ENCODE peak calls at places on chromosomes 1 and 21, in four cellular contexts. One of them, this sample, is unnamed.

GRCh38 chr1:39696448-39696847 is 5.2 kb upstream of the HPCAL4 start:
- DNase-seq in KBM-7: no peak
- DNase-seq in activated CD8-positive, alpha-beta T cell treated with anti-CD3 and anti-CD28 coated beads, Interleukin-2, amount 10 ng/mL, durations not matched to agents 7 days and 5 days: no peak
- DNase-seq in activated T-helper 1 cell treated with Interleukin-2 at 50 U/mL for 16 hours: no peak
- DNase-seq in this sample: no peak

GRCh38 chr1:154534263-154534844 is 24.1 kb downstream of the UBE2Q1 start:
- DNase-seq in KBM-7: no peak
- DNase-seq in activated CD8-positive, alpha-beta T cell treated with anti-CD3 and anti-CD28 coated beads, Interleukin-2, amount 10 ng/mL, durations not matched to agents 7 days and 5 days: no peak
- DNase-seq in activated T-helper 1 cell treated with Interleukin-2 at 50 U/mL for 16 hours: no peak
- DNase-seq in this sample: peak; percentile 51

GRCh38 chr1:107536266-107536665 is 395.4 kb downstream of the NTNG1 start:
- DNase-seq in KBM-7: no peak
- DNase-seq in activated CD8-positive, alpha-beta T cell treated with anti-CD3 and anti-CD28 coated beads, Interleukin-2, amount 10 ng/mL, durations not matched to agents 7 days and 5 days: no peak
- DNase-seq in activated T-helper 1 cell treated with Interleukin-2 at 50 U/mL for 16 hours: no peak
- DNase-seq in this sample: no peak

GRCh38 chr21:23968722-23969647 is 1638.3 kb downstream of the MRPL39 start:
- DNase-seq in KBM-7: peak; percentile 82
- DNase-seq in activated CD8-positive, alpha-beta T cell treated with anti-CD3 and anti-CD28 coated beads, Interleukin-2, amount 10 ng/mL, durations not matched to agents 7 days and 5 days: peak; percentile 96
- DNase-seq in activated T-helper 1 cell treated with Interleukin-2 at 50 U/mL for 16 hours: peak; percentile 18
- DNase-seq in this sample: peak; percentile 85

GRCh38 chr1:178870944-178871343 is at the start of gene ANGPTL1:
- DNase-seq in KBM-7: peak; percentile 2
- DNase-seq in activated CD8-positive, alpha-beta T cell treated with anti-CD3 and anti-CD28 coated beads, Interleukin-2, amount 10 ng/mL, durations not matched to agents 7 days and 5 days: no peak
- DNase-seq in activated T-helper 1 cell treated with Interleukin-2 at 50 U/mL for 16 hours: no peak
- DNase-seq in this sample: no peak

GRCh38 chr1:2375246-2375922 is 16.0 kb downstream of the MORN1 start:
- DNase-seq in KBM-7: no peak
- DNase-seq in activated CD8-positive, alpha-beta T cell treated with anti-CD3 and anti-CD28 coated beads, Interleukin-2, amount 10 ng/mL, durations not matched to agents 7 days and 5 days: no peak
- DNase-seq in activated T-helper 1 cell treated with Interleukin-2 at 50 U/mL for 16 hours: no peak
- DNase-seq in this sample: no peak

GRCh38 chr1:6303397-6304012 is 42.6 kb upstream of the GPR153 start:
- DNase-seq in KBM-7: no peak
- DNase-seq in activated CD8-positive, alpha-beta T cell treated with anti-CD3 and anti-CD28 coated beads, Interleukin-2, amount 10 ng/mL, durations not matched to agents 7 days and 5 days: no peak
- DNase-seq in activated T-helper 1 cell treated with Interleukin-2 at 50 U/mL for 16 hours: no peak
- DNase-seq in this sample: no peak

GRCh38 chr1:101264699-101265098 is 27.9 kb downstream of the S1PR1 start:
- DNase-seq in KBM-7: peak; percentile 47
- DNase-seq in activated CD8-positive, alpha-beta T cell treated with anti-CD3 and anti-CD28 coated beads, Interleukin-2, amount 10 ng/mL, durations not matched to agents 7 days and 5 days: peak; percentile 32
- DNase-seq in activated T-helper 1 cell treated with Interleukin-2 at 50 U/mL for 16 hours: no peak
- DNase-seq in this sample: peak; percentile 28

GRCh38 chr21:26449161-26449560 is 123.9 kb downstream of the CYYR1 start:
- DNase-seq in KBM-7: no peak
- DNase-seq in activated CD8-positive, alpha-beta T cell treated with anti-CD3 and anti-CD28 coated beads, Interleukin-2, amount 10 ng/mL, durations not matched to agents 7 days and 5 days: no peak
- DNase-seq in activated T-helper 1 cell treated with Interleukin-2 at 50 U/mL for 16 hours: no peak
- DNase-seq in this sample: no peak

GRCh38 chr1:95287078-95287477 is 53.1 kb downstream of the RWDD3 start:
- DNase-seq in KBM-7: no peak
- DNase-seq in activated CD8-positive, alpha-beta T cell treated with anti-CD3 and anti-CD28 coated beads, Interleukin-2, amount 10 ng/mL, durations not matched to agents 7 days and 5 days: no peak
- DNase-seq in activated T-helper 1 cell treated with Interleukin-2 at 50 U/mL for 16 hours: no peak
- DNase-seq in this sample: no peak

GRCh38 chr1:147892216-147892615 is 10.4 kb upstream of the GJA8 start:
- DNase-seq in KBM-7: peak; percentile 27
- DNase-seq in activated CD8-positive, alpha-beta T cell treated with anti-CD3 and anti-CD28 coated beads, Interleukin-2, amount 10 ng/mL, durations not matched to agents 7 days and 5 days: no peak
- DNase-seq in activated T-helper 1 cell treated with Interleukin-2 at 50 U/mL for 16 hours: no peak
- DNase-seq in this sample: no peak

GRCh38 chr21:39676054-39676771 is 63.5 kb downstream of the B3GALT5 start:
- DNase-seq in KBM-7: no peak
- DNase-seq in activated CD8-positive, alpha-beta T cell treated with anti-CD3 and anti-CD28 coated beads, Interleukin-2, amount 10 ng/mL, durations not matched to agents 7 days and 5 days: no peak
- DNase-seq in activated T-helper 1 cell treated with Interleukin-2 at 50 U/mL for 16 hours: no peak
- DNase-seq in this sample: peak; percentile 46

GRCh38 chr1:227917081-227917950 is 30.4 kb downstream of the WNT9A start:
- DNase-seq in KBM-7: no peak
- DNase-seq in activated CD8-positive, alpha-beta T cell treated with anti-CD3 and anti-CD28 coated beads, Interleukin-2, amount 10 ng/mL, durations not matched to agents 7 days and 5 days: no peak
- DNase-seq in activated T-helper 1 cell treated with Interleukin-2 at 50 U/mL for 16 hours: no peak
- DNase-seq in this sample: no peak

GRCh38 chr1:110150330-110151174 is at the start of gene SLC6A17:
- DNase-seq in KBM-7: no peak
- DNase-seq in activated CD8-positive, alpha-beta T cell treated with anti-CD3 and anti-CD28 coated beads, Interleukin-2, amount 10 ng/mL, durations not matched to agents 7 days and 5 days: peak; percentile 25
- DNase-seq in activated T-helper 1 cell treated with Interleukin-2 at 50 U/mL for 16 hours: no peak
- DNase-seq in this sample: no peak

GRCh38 chr1:27004471-27005165 is 8.0 kb downstream of the TENT5B start:
- DNase-seq in KBM-7: peak; percentile 34
- DNase-seq in activated CD8-positive, alpha-beta T cell treated with anti-CD3 and anti-CD28 coated beads, Interleukin-2, amount 10 ng/mL, durations not matched to agents 7 days and 5 days: no peak
- DNase-seq in activated T-helper 1 cell treated with Interleukin-2 at 50 U/mL for 16 hours: no peak
- DNase-seq in this sample: no peak

GRCh38 chr21:36889401-36889800 is 77.1 kb downstream of the HLCS start:
- DNase-seq in KBM-7: no peak
- DNase-seq in activated CD8-positive, alpha-beta T cell treated with anti-CD3 and anti-CD28 coated beads, Interleukin-2, amount 10 ng/mL, durations not matched to agents 7 days and 5 days: no peak
- DNase-seq in activated T-helper 1 cell treated with Interleukin-2 at 50 U/mL for 16 hours: no peak
- DNase-seq in this sample: no peak

GRCh38 chr21:25350056-25350455 is 257.2 kb downstream of the MRPL39 start:
- DNase-seq in KBM-7: peak; percentile 18
- DNase-seq in activated CD8-positive, alpha-beta T cell treated with anti-CD3 and anti-CD28 coated beads, Interleukin-2, amount 10 ng/mL, durations not matched to agents 7 days and 5 days: peak; percentile 42
- DNase-seq in activated T-helper 1 cell treated with Interleukin-2 at 50 U/mL for 16 hours: no peak
- DNase-seq in this sample: peak; percentile 5

GRCh38 chr21:41048636-41049035 is 119.3 kb upstream of the BACE2 start:
- DNase-seq in KBM-7: no peak
- DNase-seq in activated CD8-positive, alpha-beta T cell treated with anti-CD3 and anti-CD28 coated beads, Interleukin-2, amount 10 ng/mL, durations not matched to agents 7 days and 5 days: no peak
- DNase-seq in activated T-helper 1 cell treated with Interleukin-2 at 50 U/mL for 16 hours: no peak
- DNase-seq in this sample: no peak

GRCh38 chr21:34511154-34511553 is 856 bp downstream of the KCNE1 start:
- DNase-seq in KBM-7: no peak
- DNase-seq in activated CD8-positive, alpha-beta T cell treated with anti-CD3 and anti-CD28 coated beads, Interleukin-2, amount 10 ng/mL, durations not matched to agents 7 days and 5 days: no peak
- DNase-seq in activated T-helper 1 cell treated with Interleukin-2 at 50 U/mL for 16 hours: no peak
- DNase-seq in this sample: no peak

GRCh38 chr21:44724166-44724565 is 12.8 kb upstream of the TSPEAR start:
- DNase-seq in KBM-7: no peak
- DNase-seq in activated CD8-positive, alpha-beta T cell treated with anti-CD3 and anti-CD28 coated beads, Interleukin-2, amount 10 ng/mL, durations not matched to agents 7 days and 5 days: no peak
- DNase-seq in activated T-helper 1 cell treated with Interleukin-2 at 50 U/mL for 16 hours: no peak
- DNase-seq in this sample: no peak

GRCh38 chr21:46227811-46228344 is 696 bp downstream of the LSS start:
- DNase-seq in KBM-7: no peak
- DNase-seq in activated CD8-positive, alpha-beta T cell treated with anti-CD3 and anti-CD28 coated beads, Interleukin-2, amount 10 ng/mL, durations not matched to agents 7 days and 5 days: no peak
- DNase-seq in activated T-helper 1 cell treated with Interleukin-2 at 50 U/mL for 16 hours: no peak
- DNase-seq in this sample: no peak

GRCh38 chr1:59765036-59765730 is 49.6 kb upstream of the HOOK1 start:
- DNase-seq in KBM-7: no peak
- DNase-seq in activated CD8-positive, alpha-beta T cell treated with anti-CD3 and anti-CD28 coated beads, Interleukin-2, amount 10 ng/mL, durations not matched to agents 7 days and 5 days: no peak
- DNase-seq in activated T-helper 1 cell treated with Interleukin-2 at 50 U/mL for 16 hours: no peak
- DNase-seq in this sample: no peak

GRCh38 chr1:47848985-47849610 is 148.1 kb downstream of the TRABD2B start:
- DNase-seq in KBM-7: no peak
- DNase-seq in activated CD8-positive, alpha-beta T cell treated with anti-CD3 and anti-CD28 coated beads, Interleukin-2, amount 10 ng/mL, durations not matched to agents 7 days and 5 days: no peak
- DNase-seq in activated T-helper 1 cell treated with Interleukin-2 at 50 U/mL for 16 hours: no peak
- DNase-seq in this sample: no peak

GRCh38 chr1:195218428-195219212 is 1389.6 kb downstream of the KCNT2 start:
- DNase-seq in KBM-7: no peak
- DNase-seq in activated CD8-positive, alpha-beta T cell treated with anti-CD3 and anti-CD28 coated beads, Interleukin-2, amount 10 ng/mL, durations not matched to agents 7 days and 5 days: no peak
- DNase-seq in activated T-helper 1 cell treated with Interleukin-2 at 50 U/mL for 16 hours: no peak
- DNase-seq in this sample: peak; percentile 17

GRCh38 chr21:34191876-34192275 is 118.5 kb downstream of the MRPS6 start:
- DNase-seq in KBM-7: no peak
- DNase-seq in activated CD8-positive, alpha-beta T cell treated with anti-CD3 and anti-CD28 coated beads, Interleukin-2, amount 10 ng/mL, durations not matched to agents 7 days and 5 days: no peak
- DNase-seq in activated T-helper 1 cell treated with Interleukin-2 at 50 U/mL for 16 hours: no peak
- DNase-seq in this sample: no peak

GRCh38 chr1:112605633-112606327 is 13.2 kb downstream of the ST7L start:
- DNase-seq in KBM-7: no peak
- DNase-seq in activated CD8-positive, alpha-beta T cell treated with anti-CD3 and anti-CD28 coated beads, Interleukin-2, amount 10 ng/mL, durations not matched to agents 7 days and 5 days: no peak
- DNase-seq in activated T-helper 1 cell treated with Interleukin-2 at 50 U/mL for 16 hours: no peak
- DNase-seq in this sample: no peak

GRCh38 chr1:175757381-175758015 is 14.1 kb upstream of the TNR start:
- DNase-seq in KBM-7: peak; percentile 57
- DNase-seq in activated CD8-positive, alpha-beta T cell treated with anti-CD3 and anti-CD28 coated beads, Interleukin-2, amount 10 ng/mL, durations not matched to agents 7 days and 5 days: peak; percentile 25
- DNase-seq in activated T-helper 1 cell treated with Interleukin-2 at 50 U/mL for 16 hours: no peak
- DNase-seq in this sample: peak; percentile 10

GRCh38 chr1:37131281-37131680 is 97.0 kb upstream of the GRIK3 start:
- DNase-seq in KBM-7: no peak
- DNase-seq in activated CD8-positive, alpha-beta T cell treated with anti-CD3 and anti-CD28 coated beads, Interleukin-2, amount 10 ng/mL, durations not matched to agents 7 days and 5 days: no peak
- DNase-seq in activated T-helper 1 cell treated with Interleukin-2 at 50 U/mL for 16 hours: no peak
- DNase-seq in this sample: no peak